ENCODE peak calls at places on chromosomes 13 and 19, in ten cellular contexts. G is progenitor cell of endocrine pancreas, O is H1, S is WTC11, H is IMR-90, Y is hepatocyte, A is fibroblast of lung, Q is OCI-LY7, I is heart right ventricle, X is heart left ventricle. C is an unnamed sample.

GRCh38 chr13:73698859-73699258 is 435.3 kb downstream of the KLF12 start:
- DNase-seq in G (no peak), O (no peak), S (no peak), H (peak), Y (no peak), A (no peak), Q (no peak), I (no peak), X (no peak), C (no peak)

GRCh38 chr13:38606697-38607096 is 80.2 kb upstream of the FREM2 start:
- DNase-seq in G (no peak), O (no peak), S (no peak), H (no peak), Y (no peak), A (no peak), Q (no peak), I (no peak), X (no peak), C (no peak)

GRCh38 chr13:32639502-32640105 is 53.4 kb downstream of the PDS5B start:
- DNase-seq in G (no peak), O (no peak), S (peak), H (peak), Y (peak), A (peak), Q (peak), I (no peak), X (peak), C (peak)

GRCh38 chr19:1984360-1984759 is 31.2 kb downstream of the BTBD2 start:
- DNase-seq in G (no peak), O (no peak), S (no peak), H (no peak), Y (no peak), A (no peak), Q (no peak), I (no peak), X (no peak), C (no peak)

GRCh38 chr13:44317752-44318550 is 55.7 kb upstream of the SERP2 start:
- DNase-seq in G (no peak), O (no peak), S (no peak), H (peak), Y (no peak), A (peak), Q (no peak), I (no peak), X (no peak), C (no peak)

GRCh38 chr13:27792393-27793218 is at the start of gene GSX1:
- DNase-seq in G (peak), O (peak), S (peak), H (peak), Y (peak), A (peak), Q (no peak), I (peak), X (peak), C (peak)

GRCh38 chr13:45369116-45369515 is 28.1 kb upstream of the TPT1 start:
- DNase-seq in G (no peak), O (no peak), S (no peak), H (no peak), Y (no peak), A (no peak), Q (no peak), I (no peak), X (no peak), C (no peak)

GRCh38 chr19:33175886-33176669 is 18.1 kb upstream of the LRP3 start:
- DNase-seq in G (peak), O (peak), S (no peak), H (peak), Y (peak), A (peak), Q (peak), I (no peak), X (no peak), C (no peak)

GRCh38 chr13:45339867-45340266 is 1.1 kb downstream of the TPT1 start:
- DNase-seq in G (no peak), O (no peak), S (no peak), H (no peak), Y (no peak), A (no peak), Q (no peak), I (no peak), X (no peak), C (no peak)

GRCh38 chr13:44899967-44900366 is 89.3 kb downstream of the NUFIP1 start:
- DNase-seq in G (no peak), O (no peak), S (no peak), H (no peak), Y (no peak), A (no peak), Q (no peak), I (no peak), X (no peak), C (no peak)

GRCh38 chr13:107450931-107451330 is 764.4 kb downstream of the LIG4 start:
- DNase-seq in G (no peak), O (no peak), S (no peak), H (peak), Y (no peak), A (peak), Q (no peak), I (no peak), X (peak), C (no peak)

GRCh38 chr13:100532090-100532766 is 56.4 kb downstream of the GGACT start:
- DNase-seq in G (no peak), O (peak), S (no peak), H (no peak), Y (no peak), A (no peak), Q (no peak), I (no peak), X (no peak), C (no peak)

GRCh38 chr19:32876919-32877285 is 7.3 kb upstream of the SLC7A9 start:
- DNase-seq in G (no peak), O (peak), S (no peak), H (peak), Y (peak), A (no peak), Q (no peak), I (no peak), X (no peak), C (no peak)

DNA sequence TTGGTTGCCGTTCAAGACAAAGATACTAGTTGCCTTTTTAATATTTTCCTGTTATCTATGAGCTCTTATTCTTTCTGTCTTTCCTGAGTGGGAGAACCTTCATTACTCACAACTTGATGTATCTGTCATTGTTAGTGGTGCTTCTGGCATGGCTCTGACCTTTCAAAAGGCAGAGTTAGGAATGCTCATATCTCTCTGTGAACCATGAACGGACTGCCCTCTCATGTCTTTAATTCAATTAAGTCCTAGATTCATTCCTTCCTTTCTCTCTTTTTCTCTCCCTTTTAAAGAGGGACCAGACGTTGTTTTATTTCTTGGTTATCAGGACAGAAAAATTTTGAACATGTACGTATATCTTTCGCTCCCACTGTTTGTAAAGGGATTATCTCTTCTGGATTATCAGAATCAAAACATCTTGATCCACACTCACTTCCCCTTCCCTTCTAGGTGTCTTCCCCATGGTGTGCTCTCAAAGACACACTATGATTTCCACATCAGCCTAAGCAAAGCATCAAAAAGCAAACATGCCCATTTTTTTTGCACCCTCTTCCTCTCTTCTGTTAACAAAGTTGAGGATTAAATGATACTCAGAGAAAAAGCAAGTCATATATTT is 90.3 kb downstream of the LRCH1 start:
- DNase-seq in G (no peak), O (no peak), S (no peak), H (no peak), Y (no peak), A (no peak), Q (no peak), I (no peak), X (no peak), C (no peak)
- TF ChIP-seq CTCF in G (no peak), O (no peak), S (no peak), H (no peak), Y (no peak), A (no peak), Q (no peak), I (no peak), X (no peak), C (no peak)

GRCh38 chr19:10923503-10924076 is 4.8 kb downstream of the YIPF2 start:
- DNase-seq in G (no peak), O (no peak), S (no peak), H (no peak), Y (no peak), A (no peak), Q (no peak), I (no peak), X (no peak), C (no peak)

GRCh38 chr19:10921199-10921879 is 7.1 kb downstream of the YIPF2 start:
- DNase-seq in G (no peak), O (no peak), S (no peak), H (no peak), Y (no peak), A (no peak), Q (no peak), I (no peak), X (peak), C (no peak)

GRCh38 chr19:10922638-10923014 is 5.8 kb downstream of the YIPF2 start:
- DNase-seq in G (no peak), O (no peak), S (no peak), H (no peak), Y (no peak), A (no peak), Q (no peak), I (no peak), X (no peak), C (no peak)

GRCh38 chr19:10920781-10921180 is 7.7 kb downstream of the YIPF2 start:
- DNase-seq in G (no peak), O (no peak), S (no peak), H (no peak), Y (no peak), A (no peak), Q (no peak), I (no peak), X (no peak), C (no peak)

DNA sequence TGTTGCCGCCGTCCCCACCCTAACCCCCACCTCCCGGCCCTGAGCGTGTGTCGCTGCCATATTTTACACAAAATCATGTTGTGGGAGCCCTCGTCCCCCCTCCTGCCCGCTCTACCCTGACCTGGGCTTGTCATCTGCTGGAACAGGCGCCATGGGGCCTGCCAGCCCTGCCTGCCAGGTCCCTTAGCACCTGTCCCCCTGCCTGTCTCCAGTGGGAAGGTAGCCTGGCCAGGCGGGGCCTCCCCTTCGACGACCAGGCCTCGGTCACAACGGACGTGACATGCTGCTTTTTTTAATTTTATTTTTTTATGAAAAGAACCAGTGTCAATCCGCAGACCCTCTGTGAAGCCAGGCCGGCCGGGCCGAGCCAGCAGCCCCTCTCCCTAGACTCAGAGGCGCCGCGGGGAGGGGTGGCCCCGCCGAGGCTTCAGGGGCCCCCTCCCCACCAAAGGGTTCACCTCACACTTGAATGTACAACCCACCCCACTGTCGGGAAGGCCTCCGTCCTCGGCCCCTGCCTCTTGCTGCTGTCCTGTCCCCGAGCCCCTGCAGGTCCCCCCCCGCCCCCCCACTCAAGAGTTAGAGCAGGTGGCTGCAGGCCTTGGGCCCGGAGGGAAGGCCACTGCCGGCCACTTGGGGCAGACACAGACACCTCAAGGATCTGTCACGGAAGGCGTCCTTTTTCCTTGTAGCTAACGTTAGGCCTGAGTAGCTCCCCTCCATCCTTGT is 6.4 kb downstream of the YIPF2 start:
- DNase-seq in G (no peak), O (no peak), S (no peak), H (no peak), Y (no peak), A (no peak), Q (no peak), I (no peak), X (peak), C (no peak)
- TF ChIP-seq CTCF in G (no peak), O (peak), S (no peak), H (no peak), Y (no peak), A (no peak), Q (no peak), I (no peak), X (no peak), C (no peak)

DNA sequence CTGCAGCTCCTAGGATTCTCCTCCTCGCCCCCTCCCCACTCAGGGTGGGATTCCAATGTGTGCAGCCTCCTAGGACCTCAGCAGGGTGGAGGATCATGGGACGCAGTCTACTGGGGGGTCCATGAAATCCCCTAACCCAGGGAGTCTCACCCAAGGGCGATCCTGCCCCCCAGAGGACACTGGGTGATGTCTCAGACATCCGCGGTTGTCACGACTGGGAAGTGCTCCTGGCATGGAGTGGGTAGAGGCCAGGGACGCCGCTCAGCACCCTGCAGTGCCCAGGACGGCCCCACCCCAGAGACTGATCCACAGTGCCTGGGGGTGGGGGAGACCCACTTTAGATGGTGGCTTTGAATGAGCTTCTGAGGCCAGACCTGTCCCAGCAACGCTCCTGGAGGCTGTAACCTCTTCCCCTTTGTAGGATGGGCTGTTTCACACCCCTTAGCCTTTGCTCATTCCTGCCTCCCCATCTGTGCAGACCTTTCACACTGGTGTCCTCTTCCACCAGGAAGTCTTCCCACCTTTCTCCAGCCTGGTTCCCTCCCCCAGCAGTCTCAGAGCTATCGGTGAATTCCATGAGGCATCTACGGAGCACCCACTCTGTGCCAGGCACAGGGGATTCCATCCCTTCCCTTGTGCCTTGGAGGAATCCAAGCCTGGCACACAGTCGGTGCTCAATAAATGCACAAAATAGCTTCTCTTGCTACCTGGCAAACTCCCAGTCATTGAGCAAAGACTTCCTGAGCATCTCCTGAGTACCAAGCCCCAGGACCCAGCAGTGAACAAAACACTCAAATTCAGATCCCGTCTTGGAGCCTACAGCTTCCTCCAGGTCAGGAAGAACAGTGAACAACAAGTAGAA is 10.5 kb downstream of the SMIM24 start:
- DNase-seq in G (no peak), O (no peak), S (no peak), H (no peak), Y (no peak), A (no peak), Q (no peak), I (no peak), X (no peak), C (no peak)
- TF ChIP-seq CTCF in G (no peak), O (no peak), S (no peak), H (no peak), Y (peak), A (peak), Q (no peak), I (no peak), X (no peak), C (no peak)

GRCh38 chr13:98142427-98143156 is at the start of gene FARP1:
- DNase-seq in G (peak), O (peak), S (peak), H (peak), Y (peak), A (peak), Q (no peak), I (peak), X (peak), C (peak)
- TF ChIP-seq CTCF in G (peak), O (peak), S (no peak), H (peak), Y (peak), A (no peak), Q (no peak), I (no peak), X (peak), C (peak)

DNA sequence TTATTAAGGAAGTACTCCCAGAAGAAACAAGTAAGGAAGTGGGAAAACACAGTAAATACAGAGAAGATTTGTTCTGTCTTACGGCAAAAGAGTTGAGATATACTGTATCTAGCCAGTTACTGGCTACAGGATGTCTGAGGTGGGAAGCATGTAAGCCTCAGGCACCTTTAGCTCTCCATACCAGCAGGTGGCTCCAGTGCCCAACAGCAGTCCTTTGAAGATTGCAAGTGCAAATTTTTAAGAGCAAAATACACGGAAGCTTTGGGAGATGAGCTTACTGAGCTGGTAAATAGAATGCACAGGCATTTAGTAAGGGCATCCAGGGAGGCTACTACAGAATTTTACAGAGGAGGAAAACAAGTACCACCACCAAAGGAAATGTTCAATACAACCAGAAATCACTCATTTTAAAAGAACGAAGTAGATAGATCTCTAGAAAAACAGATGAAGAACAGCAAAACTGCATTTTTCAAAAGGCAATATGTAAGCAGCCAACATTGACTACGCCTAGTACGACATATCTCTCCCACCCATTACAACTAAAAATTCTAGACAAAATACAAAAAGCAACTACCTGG is 57.9 kb upstream of the VSTM2B start:
- DNase-seq in G (no peak), O (peak), S (peak), H (peak), Y (peak), A (no peak), Q (peak), I (no peak), X (no peak), C (no peak)
- TF ChIP-seq CTCF in G (peak), O (peak), S (peak), H (peak), Y (peak), A (no peak), Q (peak), I (no peak), X (no peak), C (peak)

GRCh38 chr19:7497292-7497691 is 8.5 kb upstream of the PEX11G start:
- DNase-seq in G (no peak), O (no peak), S (peak), H (no peak), Y (no peak), A (no peak), Q (no peak), I (no peak), X (no peak), C (peak)
- TF ChIP-seq CTCF in G (peak), O (peak), S (peak), H (peak), Y (peak), A (peak), Q (peak), I (peak), X (peak), C (peak)

GRCh38 chr19:53808710-53809125 is 15.4 kb downstream of the NLRP12 start:
- DNase-seq in G (no peak), O (no peak), S (peak), H (peak), Y (peak), A (peak), Q (peak), I (no peak), X (no peak), C (no peak)
- TF ChIP-seq CTCF in G (peak), O (peak), S (no peak), H (peak), Y (peak), A (peak), Q (peak), I (peak), X (peak), C (no peak)

DNA sequence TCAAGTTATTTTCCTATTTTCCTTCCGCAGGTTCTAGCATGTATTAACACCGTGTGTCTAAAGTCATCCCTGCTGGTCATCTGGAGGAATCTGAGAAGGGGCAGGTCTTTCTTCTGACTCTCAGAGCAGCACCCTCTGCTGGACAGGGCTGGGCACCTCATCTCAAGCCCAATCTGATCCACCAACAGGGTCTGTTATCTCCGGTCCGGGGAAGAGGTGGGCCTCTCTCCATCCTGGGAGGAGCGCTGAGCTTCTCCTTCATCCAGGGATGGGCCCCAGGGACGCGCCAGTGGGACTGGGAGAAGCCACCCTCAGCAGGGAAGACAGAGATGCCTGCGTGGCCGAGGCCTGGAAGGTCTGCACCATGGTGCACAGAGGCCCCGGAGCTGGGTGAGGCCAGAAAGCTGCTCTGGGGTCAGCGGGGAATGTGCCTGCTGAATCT is 26.0 kb upstream of the ZNF331 start:
- DNase-seq in G (peak), O (peak), S (peak), H (peak), Y (peak), A (peak), Q (peak), I (peak), X (peak), C (no peak)
- TF ChIP-seq CTCF in G (peak), O (peak), S (peak), H (peak), Y (peak), A (peak), Q (peak), I (peak), X (peak), C (no peak)

C was measured in GM10248.